ENCODE peak calls at places on chromosomes 5 and 9, in nine cellular contexts. One of them, this sample, is unnamed.

GRCh38 chr9:89374176-89374575 is 55.9 kb downstream of the SECISBP2 start:
- DNase-seq in AG09309: no peak
- DNase-seq in esophagus squamous epithelium: no peak
- DNase-seq in IMR-90: peak
- DNase-seq in gastrocnemius medialis: no peak
- DNase-seq in body of pancreas: no peak
- DNase-seq in Peyer's patch: no peak
- DNase-seq in lung: no peak
- DNase-seq in testis: no peak
- DNase-seq in this sample: peak

GRCh38 chr5:62256161-62257017 is 49.6 kb upstream of the KIF2A start:
- DNase-seq in AG09309: no peak
- DNase-seq in esophagus squamous epithelium: no peak
- DNase-seq in IMR-90: no peak
- DNase-seq in gastrocnemius medialis: no peak
- DNase-seq in body of pancreas: peak
- DNase-seq in Peyer's patch: no peak
- DNase-seq in lung: no peak
- DNase-seq in testis: no peak
- DNase-seq in this sample: no peak

GRCh38 chr5:180590543-180591248 is 603 bp downstream of the SCGB3A1 start:
- DNase-seq in AG09309: no peak
- DNase-seq in esophagus squamous epithelium: no peak
- DNase-seq in IMR-90: no peak
- DNase-seq in gastrocnemius medialis: no peak
- DNase-seq in body of pancreas: no peak
- DNase-seq in Peyer's patch: no peak
- DNase-seq in lung: no peak
- DNase-seq in testis: peak
- DNase-seq in this sample: no peak

GRCh38 chr5:154238776-154239481 is 48.4 kb downstream of the GALNT10 start:
- DNase-seq in AG09309: no peak
- DNase-seq in esophagus squamous epithelium: no peak
- DNase-seq in IMR-90: no peak
- DNase-seq in gastrocnemius medialis: no peak
- DNase-seq in body of pancreas: no peak
- DNase-seq in Peyer's patch: peak
- DNase-seq in lung: no peak
- DNase-seq in testis: no peak
- DNase-seq in this sample: no peak

GRCh38 chr5:150302301-150303069 is at the start of gene ARSI:
- DNase-seq in AG09309: peak
- DNase-seq in esophagus squamous epithelium: no peak
- DNase-seq in IMR-90: no peak
- DNase-seq in gastrocnemius medialis: no peak
- DNase-seq in body of pancreas: peak
- DNase-seq in Peyer's patch: no peak
- DNase-seq in lung: no peak
- DNase-seq in testis: no peak
- DNase-seq in this sample: peak

GRCh38 chr5:108801776-108802175 is 54.1 kb downstream of the FER start:
- DNase-seq in AG09309: peak
- DNase-seq in esophagus squamous epithelium: no peak
- DNase-seq in IMR-90: peak
- DNase-seq in gastrocnemius medialis: no peak
- DNase-seq in body of pancreas: no peak
- DNase-seq in Peyer's patch: no peak
- DNase-seq in lung: no peak
- DNase-seq in testis: no peak
- DNase-seq in this sample: peak

GRCh38 chr5:137696481-137696880 is 39.4 kb downstream of the KLHL3 start:
- DNase-seq in AG09309: no peak
- DNase-seq in esophagus squamous epithelium: no peak
- DNase-seq in IMR-90: peak
- DNase-seq in gastrocnemius medialis: no peak
- DNase-seq in body of pancreas: no peak
- DNase-seq in Peyer's patch: no peak
- DNase-seq in lung: no peak
- DNase-seq in testis: no peak
- DNase-seq in this sample: no peak

GRCh38 chr9:77961541-77961940 is 70.1 kb downstream of the GNAQ start:
- DNase-seq in AG09309: no peak
- DNase-seq in esophagus squamous epithelium: no peak
- DNase-seq in IMR-90: no peak
- DNase-seq in gastrocnemius medialis: no peak
- DNase-seq in body of pancreas: no peak
- DNase-seq in Peyer's patch: no peak
- DNase-seq in lung: no peak
- DNase-seq in testis: no peak
- DNase-seq in this sample: peak

GRCh38 chr5:134183481-134183880 is 6.7 kb upstream of the SKP1 start:
- DNase-seq in AG09309: no peak
- DNase-seq in esophagus squamous epithelium: no peak
- DNase-seq in IMR-90: no peak
- DNase-seq in gastrocnemius medialis: no peak
- DNase-seq in body of pancreas: no peak
- DNase-seq in Peyer's patch: no peak
- DNase-seq in lung: no peak
- DNase-seq in testis: no peak
- DNase-seq in this sample: no peak

DNA sequence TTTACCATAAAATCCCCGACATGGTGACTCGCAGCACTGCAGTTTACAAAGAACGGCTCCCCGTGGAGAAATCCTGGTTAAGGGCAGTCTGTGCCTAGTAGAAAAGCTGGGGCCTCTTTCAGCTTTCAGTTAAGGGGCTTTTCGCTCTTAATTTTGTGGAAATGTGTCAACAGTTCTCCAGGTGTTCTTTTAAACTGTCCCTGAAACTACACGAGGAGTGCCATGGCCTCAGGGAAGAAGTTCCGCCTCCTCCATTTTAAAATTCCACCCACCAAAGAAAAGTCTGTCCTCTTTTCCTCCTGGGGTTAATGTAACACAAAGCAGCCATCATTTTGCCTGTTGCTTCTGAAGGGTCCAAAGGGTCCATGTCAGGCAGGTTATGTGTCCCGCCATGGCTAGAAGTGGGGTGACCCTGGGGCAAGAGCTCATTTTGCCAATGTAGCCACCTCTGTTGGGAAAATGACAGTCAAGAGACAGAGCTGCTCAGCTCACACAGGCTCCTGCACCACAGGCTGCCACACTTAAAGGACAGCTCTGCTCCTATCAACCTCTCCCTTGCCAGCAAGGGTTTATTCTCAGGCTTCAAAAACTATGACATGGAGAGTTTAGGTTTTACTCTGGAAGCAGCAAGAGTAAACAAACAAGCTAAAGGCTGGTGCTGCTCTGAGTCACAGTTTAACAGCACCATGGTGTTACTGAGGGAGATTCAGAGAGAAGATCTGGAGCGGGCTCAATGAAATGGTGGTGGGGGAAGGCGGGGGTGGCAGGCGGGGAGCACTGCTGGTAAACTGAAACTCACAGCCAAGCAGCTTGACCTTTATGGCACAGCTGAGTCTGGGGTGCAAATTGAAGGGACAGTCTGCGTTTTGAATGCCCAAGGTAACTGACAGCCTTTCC is 3.2 kb downstream of the WHRN start:
- DNase-seq in AG09309: peak
- DNase-seq in esophagus squamous epithelium: no peak
- DNase-seq in IMR-90: peak
- DNase-seq in gastrocnemius medialis: no peak
- DNase-seq in body of pancreas: no peak
- DNase-seq in Peyer's patch: no peak
- DNase-seq in lung: no peak
- DNase-seq in testis: no peak
- DNase-seq in this sample: peak
- H3K4me3 ChIP-seq in AG09309: no peak
- H3K4me3 ChIP-seq in esophagus squamous epithelium: peak
- H3K4me3 ChIP-seq in IMR-90: no peak
- H3K4me3 ChIP-seq in gastrocnemius medialis: no peak
- H3K4me3 ChIP-seq in body of pancreas: no peak
- H3K4me3 ChIP-seq in Peyer's patch: peak
- H3K4me3 ChIP-seq in lung: no peak
- H3K4me3 ChIP-seq in testis: peak
- H3K4me3 ChIP-seq in this sample: no peak

DNA sequence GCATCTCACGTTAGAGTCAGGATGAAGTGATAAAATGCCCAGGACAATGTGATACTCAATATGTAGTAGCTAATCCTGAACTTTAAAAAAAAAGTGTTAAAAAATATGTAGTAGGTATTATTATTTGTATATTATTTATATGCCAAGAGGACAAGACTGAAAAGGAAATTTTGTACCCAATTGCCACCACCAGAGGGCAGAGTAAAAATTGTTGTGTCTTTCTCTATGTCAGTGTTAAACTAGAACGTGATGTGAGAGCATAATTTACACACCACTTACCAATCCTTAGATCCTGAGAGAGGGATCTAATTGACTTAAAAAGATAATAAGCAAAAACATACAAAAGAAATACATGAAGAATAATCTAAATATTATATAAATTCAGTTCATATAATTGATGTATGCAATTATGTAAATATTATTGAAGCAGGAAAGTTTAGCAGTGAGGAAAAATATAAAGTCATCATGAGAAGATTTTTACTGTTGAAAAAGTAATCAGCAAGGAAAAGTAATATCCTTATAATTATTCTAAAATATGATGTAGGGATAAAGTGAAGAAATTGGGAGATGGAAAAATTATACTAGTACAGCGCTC is 288.9 kb downstream of the RAB3C start:
- DNase-seq in AG09309: peak
- DNase-seq in esophagus squamous epithelium: no peak
- DNase-seq in IMR-90: peak
- DNase-seq in gastrocnemius medialis: no peak
- DNase-seq in body of pancreas: peak
- DNase-seq in Peyer's patch: no peak
- DNase-seq in lung: no peak
- DNase-seq in testis: peak
- DNase-seq in this sample: peak
- TF ChIP-seq CTCF in AG09309: peak
- TF ChIP-seq CTCF in esophagus squamous epithelium: peak
- TF ChIP-seq CTCF in IMR-90: peak
- TF ChIP-seq CTCF in gastrocnemius medialis: peak
- TF ChIP-seq CTCF in body of pancreas: no peak
- TF ChIP-seq CTCF in Peyer's patch: peak
- TF ChIP-seq CTCF in lung: no peak
- TF ChIP-seq CTCF in testis: peak
- TF ChIP-seq CTCF in this sample: peak

GRCh38 chr9:23524607-23525155 is 301.4 kb downstream of the ELAVL2 start:
- DNase-seq in AG09309: no peak
- DNase-seq in esophagus squamous epithelium: no peak
- DNase-seq in IMR-90: no peak
- DNase-seq in gastrocnemius medialis: no peak
- DNase-seq in body of pancreas: no peak
- DNase-seq in Peyer's patch: no peak
- DNase-seq in lung: no peak
- DNase-seq in testis: no peak
- DNase-seq in this sample: no peak
- H3K4me3 ChIP-seq in AG09309: no peak
- H3K4me3 ChIP-seq in esophagus squamous epithelium: no peak
- H3K4me3 ChIP-seq in IMR-90: no peak
- H3K4me3 ChIP-seq in gastrocnemius medialis: no peak
- H3K4me3 ChIP-seq in body of pancreas: no peak
- H3K4me3 ChIP-seq in Peyer's patch: no peak
- H3K4me3 ChIP-seq in lung: no peak
- H3K4me3 ChIP-seq in testis: no peak
- H3K4me3 ChIP-seq in this sample: no peak

GRCh38 chr5:66810747-66811355 is 214.7 kb downstream of the MAST4 start:
- DNase-seq in AG09309: no peak
- DNase-seq in esophagus squamous epithelium: no peak
- DNase-seq in IMR-90: no peak
- DNase-seq in gastrocnemius medialis: no peak
- DNase-seq in body of pancreas: no peak
- DNase-seq in Peyer's patch: no peak
- DNase-seq in lung: no peak
- DNase-seq in testis: no peak
- DNase-seq in this sample: no peak

GRCh38 chr5:66810151-66810550 is 214.0 kb downstream of the MAST4 start:
- DNase-seq in AG09309: no peak
- DNase-seq in esophagus squamous epithelium: no peak
- DNase-seq in IMR-90: no peak
- DNase-seq in gastrocnemius medialis: no peak
- DNase-seq in body of pancreas: no peak
- DNase-seq in Peyer's patch: no peak
- DNase-seq in lung: no peak
- DNase-seq in testis: no peak
- DNase-seq in this sample: no peak

GRCh38 chr5:66808663-66809062 is 212.5 kb downstream of the MAST4 start:
- DNase-seq in AG09309: no peak
- DNase-seq in esophagus squamous epithelium: no peak
- DNase-seq in IMR-90: no peak
- DNase-seq in gastrocnemius medialis: no peak
- DNase-seq in body of pancreas: no peak
- DNase-seq in Peyer's patch: no peak
- DNase-seq in lung: no peak
- DNase-seq in testis: no peak
- DNase-seq in this sample: no peak

GRCh38 chr5:66805514-66806430 is 209.6 kb downstream of the MAST4 start:
- DNase-seq in AG09309: no peak
- DNase-seq in esophagus squamous epithelium: no peak
- DNase-seq in IMR-90: no peak
- DNase-seq in gastrocnemius medialis: no peak
- DNase-seq in body of pancreas: no peak
- DNase-seq in Peyer's patch: no peak
- DNase-seq in lung: no peak
- DNase-seq in testis: no peak
- DNase-seq in this sample: no peak

DNA sequence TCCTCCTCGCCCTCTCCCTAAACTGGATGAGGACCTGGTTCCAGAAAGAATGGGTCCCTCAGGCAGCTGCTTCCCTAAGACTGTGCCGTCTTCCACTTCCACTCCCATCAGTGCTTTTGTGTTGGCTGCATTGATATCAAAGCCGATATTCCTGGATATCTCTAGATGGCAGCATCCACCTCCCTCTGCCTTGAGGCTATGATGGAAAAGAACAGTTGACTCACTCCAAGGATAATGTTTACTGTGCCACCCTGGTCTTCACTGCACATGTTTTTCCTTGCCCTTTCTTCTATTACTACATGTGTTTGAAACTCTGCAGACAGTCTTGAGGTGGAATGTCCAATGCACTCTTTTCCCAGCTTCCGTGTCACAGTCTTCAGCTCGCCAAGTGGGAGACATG is 211.6 kb downstream of the MAST4 start:
- DNase-seq in AG09309: peak
- DNase-seq in esophagus squamous epithelium: no peak
- DNase-seq in IMR-90: peak
- DNase-seq in gastrocnemius medialis: no peak
- DNase-seq in body of pancreas: no peak
- DNase-seq in Peyer's patch: no peak
- DNase-seq in lung: no peak
- DNase-seq in testis: no peak
- DNase-seq in this sample: peak
- TF ChIP-seq CTCF in AG09309: peak
- TF ChIP-seq CTCF in esophagus squamous epithelium: no peak
- TF ChIP-seq CTCF in IMR-90: peak
- TF ChIP-seq CTCF in gastrocnemius medialis: no peak
- TF ChIP-seq CTCF in body of pancreas: no peak
- TF ChIP-seq CTCF in Peyer's patch: peak
- TF ChIP-seq CTCF in lung: no peak
- TF ChIP-seq CTCF in testis: no peak
- TF ChIP-seq CTCF in this sample: peak

This sample was measured in AG10803.